ENCODE peak calls at places on chromosomes 3 and 15, in eight cellular contexts. W, Q, B, D, F, L, E and N are unnamed samples.
A peak's percentile ranks its signal among the peaks of the same experiment; 100 is the strongest.

GRCh38 chr15:57457726-57458125 is 81.4 kb downstream of the CGNL1 start:
- DNase-seq in Q (no peak), L (no peak), E (no peak), W (no peak), B (no peak), F (no peak), D (no peak), N (no peak)

GRCh38 chr15:70833897-70834765 is 19.8 kb downstream of the LARP6 start:
- DNase-seq in D (no peak), E (no peak), Q (peak; percentile 88), L (no peak), F (no peak), B (no peak), W (no peak), N (no peak)

GRCh38 chr15:49235446-49236207 is 65.6 kb downstream of the GALK2 start:
- DNase-seq in L (peak; percentile 70), B (no peak), W (peak; percentile 80), E (no peak), Q (peak; percentile 87), F (peak; percentile 39), D (peak; percentile 79), N (peak; percentile 65)

GRCh38 chr3:178703268-178703975 is 167.2 kb downstream of the KCNMB2 start:
- DNase-seq in B (no peak), D (no peak), W (peak; percentile 56), Q (peak; percentile 80), F (no peak), E (no peak), L (no peak), N (peak; percentile 63)

GRCh38 chr3:122232485-122232884 is 49.0 kb downstream of the CASR start:
- DNase-seq in Q (no peak), E (no peak), L (no peak), W (no peak), B (no peak), D (no peak), F (no peak), N (no peak)

GRCh38 chr3:153293222-153293621 is 131.2 kb downstream of the RAP2B start:
- DNase-seq in Q (peak; percentile 68), F (no peak), W (peak; percentile 43), L (no peak), B (no peak), D (no peak), E (no peak), N (no peak)

GRCh38 chr15:70164910-70165791 is 67.4 kb upstream of the TLE3 start:
- DNase-seq in F (no peak), Q (no peak), D (no peak), B (no peak), W (no peak), E (peak; percentile 46), L (no peak), N (no peak)

GRCh38 chr3:34011171-34012101 is 213.0 kb downstream of the PDCD6IP start:
- DNase-seq in E (no peak), Q (peak; percentile 34), B (no peak), W (peak; percentile 9), D (no peak), F (no peak), L (no peak), N (no peak)

GRCh38 chr15:34216527-34217270 is 6.8 kb upstream of the KATNBL1 start:
- DNase-seq in E (no peak), L (no peak), W (no peak), Q (no peak), F (no peak), B (no peak), D (no peak), N (no peak)

GRCh38 chr15:61796056-61796455 is 264.2 kb downstream of the VPS13C start:
- DNase-seq in F (no peak), E (no peak), L (no peak), D (no peak), B (no peak), W (no peak), Q (peak; percentile 96), N (no peak)

GRCh38 chr3:164418426-164418825 is 659.9 kb downstream of the SI start:
- DNase-seq in F (peak; percentile 97), L (no peak), B (no peak), W (no peak), D (no peak), Q (no peak), E (no peak), N (peak; percentile 1)

GRCh38 chr3:196788509-196788908 is 48.9 kb downstream of the PAK2 start:
- DNase-seq in D (no peak), L (no peak), E (no peak), W (no peak), Q (no peak), F (no peak), B (no peak), N (no peak)

GRCh38 chr3:20073068-20073467 is 32.8 kb downstream of the KAT2B start:
- DNase-seq in E (no peak), L (no peak), F (no peak), Q (no peak), W (no peak), D (no peak), B (no peak), N (no peak)

GRCh38 chr15:78093242-78094020 is 1.1 kb downstream of the SH2D7 start:
- DNase-seq in L (peak; percentile 46), F (no peak), D (no peak), B (no peak), Q (peak; percentile 80), W (no peak), E (no peak), N (no peak)

GRCh38 chr3:83224101-83224868 is 1462.8 kb upstream of the GBE1 start:
- DNase-seq in Q (no peak), D (no peak), E (no peak), B (no peak), F (no peak), L (no peak), W (no peak), N (no peak)